ENCODE peak calls at places on chromosomes 13 and 19, in six cellular contexts. One of them, this sample, is unnamed.

GRCh38 chr19:28905996-28906395 is 307.0 kb downstream of the UQCRFS1 start:
- DNase-seq in stomach: no peak
- DNase-seq in uterus: no peak
- DNase-seq in heart left ventricle: no peak
- DNase-seq in K562: no peak
- DNase-seq in suprapubic skin: no peak
- DNase-seq in this sample: no peak

GRCh38 chr13:68190826-68191225 is 960.7 kb upstream of the PCDH9 start:
- DNase-seq in stomach: no peak
- DNase-seq in uterus: no peak
- DNase-seq in heart left ventricle: no peak
- DNase-seq in K562: no peak
- DNase-seq in suprapubic skin: no peak
- DNase-seq in this sample: no peak

GRCh38 chr13:52798770-52799430 is 49.5 kb downstream of the PCDH8 start:
- DNase-seq in stomach: no peak
- DNase-seq in uterus: no peak
- DNase-seq in heart left ventricle: no peak
- DNase-seq in K562: no peak
- DNase-seq in suprapubic skin: no peak
- DNase-seq in this sample: no peak

GRCh38 chr19:9531933-9532332 is 6.5 kb downstream of the ZNF426 start:
- DNase-seq in stomach: no peak
- DNase-seq in uterus: no peak
- DNase-seq in heart left ventricle: no peak
- DNase-seq in K562: no peak
- DNase-seq in suprapubic skin: no peak
- DNase-seq in this sample: no peak

GRCh38 chr13:48496271-48496670 is 36.6 kb downstream of the RCBTB2 start:
- DNase-seq in stomach: no peak
- DNase-seq in uterus: no peak
- DNase-seq in heart left ventricle: no peak
- DNase-seq in K562: no peak
- DNase-seq in suprapubic skin: no peak
- DNase-seq in this sample: no peak

GRCh38 chr13:59447846-59448620 is 715.7 kb downstream of the DIAPH3 start:
- DNase-seq in stomach: no peak
- DNase-seq in uterus: no peak
- DNase-seq in heart left ventricle: no peak
- DNase-seq in K562: no peak
- DNase-seq in suprapubic skin: no peak
- DNase-seq in this sample: no peak

GRCh38 chr19:40284251-40284500 is 969 bp downstream of the AKT2 start:
- DNase-seq in stomach: no peak
- DNase-seq in uterus: no peak
- DNase-seq in heart left ventricle: no peak
- DNase-seq in K562: no peak
- DNase-seq in suprapubic skin: no peak
- DNase-seq in this sample: no peak

GRCh38 chr13:114063545-114064515 is 68.6 kb downstream of the RASA3 start:
- DNase-seq in stomach: peak; percentile 68
- DNase-seq in uterus: peak; percentile 75
- DNase-seq in heart left ventricle: no peak
- DNase-seq in K562: peak; percentile 44
- DNase-seq in suprapubic skin: peak; percentile 88
- DNase-seq in this sample: no peak

GRCh38 chr13:36332986-36333385 is 13.2 kb downstream of the SPART start:
- DNase-seq in stomach: no peak
- DNase-seq in uterus: no peak
- DNase-seq in heart left ventricle: no peak
- DNase-seq in K562: no peak
- DNase-seq in suprapubic skin: no peak
- DNase-seq in this sample: no peak

GRCh38 chr13:101916108-101916757 is 463.8 kb downstream of the ITGBL1 start:
- DNase-seq in stomach: no peak
- DNase-seq in uterus: no peak
- DNase-seq in heart left ventricle: peak; percentile 35
- DNase-seq in K562: peak; percentile 0
- DNase-seq in suprapubic skin: no peak
- DNase-seq in this sample: peak; percentile 47

GRCh38 chr19:6126335-6126974 is 9.0 kb upstream of the ACSBG2 start:
- DNase-seq in stomach: no peak
- DNase-seq in uterus: no peak
- DNase-seq in heart left ventricle: no peak
- DNase-seq in K562: peak; percentile 79
- DNase-seq in suprapubic skin: no peak
- DNase-seq in this sample: no peak

GRCh38 chr13:48726711-48727110 is 73.0 kb downstream of the CYSLTR2 start:
- DNase-seq in stomach: no peak
- DNase-seq in uterus: no peak
- DNase-seq in heart left ventricle: peak; percentile 57
- DNase-seq in K562: no peak
- DNase-seq in suprapubic skin: no peak
- DNase-seq in this sample: no peak

GRCh38 chr13:64130170-64130569 is 2714.5 kb upstream of the PCDH20 start:
- DNase-seq in stomach: no peak
- DNase-seq in uterus: no peak
- DNase-seq in heart left ventricle: no peak
- DNase-seq in K562: no peak
- DNase-seq in suprapubic skin: no peak
- DNase-seq in this sample: no peak

GRCh38 chr13:113567681-113568080 is 16.9 kb upstream of the TFDP1 start:
- DNase-seq in stomach: peak; percentile 2
- DNase-seq in uterus: no peak
- DNase-seq in heart left ventricle: no peak
- DNase-seq in K562: no peak
- DNase-seq in suprapubic skin: no peak
- DNase-seq in this sample: peak; percentile 7

GRCh38 chr13:105798541-105798940 is 736.9 kb downstream of the EFNB2 start:
- DNase-seq in stomach: no peak
- DNase-seq in uterus: no peak
- DNase-seq in heart left ventricle: no peak
- DNase-seq in K562: no peak
- DNase-seq in suprapubic skin: no peak
- DNase-seq in this sample: no peak

GRCh38 chr13:36685912-36686311 is 12.1 kb downstream of the SERTM1 start:
- DNase-seq in stomach: no peak
- DNase-seq in uterus: peak; percentile 27
- DNase-seq in heart left ventricle: no peak
- DNase-seq in K562: no peak
- DNase-seq in suprapubic skin: no peak
- DNase-seq in this sample: no peak

GRCh38 chr19:19591133-19591825 is 27.2 kb downstream of the PBX4 start:
- DNase-seq in stomach: peak; percentile 53
- DNase-seq in uterus: no peak
- DNase-seq in heart left ventricle: no peak
- DNase-seq in K562: no peak
- DNase-seq in suprapubic skin: no peak
- DNase-seq in this sample: no peak

GRCh38 chr19:33400856-33401682 is 27.6 kb downstream of the CEBPG start:
- DNase-seq in stomach: no peak
- DNase-seq in uterus: no peak
- DNase-seq in heart left ventricle: no peak
- DNase-seq in K562: no peak
- DNase-seq in suprapubic skin: no peak
- DNase-seq in this sample: no peak

GRCh38 chr13:106518535-106518934 is 16.9 kb downstream of the EFNB2 start:
- DNase-seq in stomach: no peak
- DNase-seq in uterus: no peak
- DNase-seq in heart left ventricle: no peak
- DNase-seq in K562: no peak
- DNase-seq in suprapubic skin: no peak
- DNase-seq in this sample: no peak

GRCh38 chr19:47670736-47671135 is 42.5 kb upstream of the EHD2 start:
- DNase-seq in stomach: no peak
- DNase-seq in uterus: no peak
- DNase-seq in heart left ventricle: no peak
- DNase-seq in K562: no peak
- DNase-seq in suprapubic skin: no peak
- DNase-seq in this sample: no peak

GRCh38 chr19:54561840-54562239 is 11.8 kb upstream of the LILRA2 start:
- DNase-seq in stomach: no peak
- DNase-seq in uterus: no peak
- DNase-seq in heart left ventricle: no peak
- DNase-seq in K562: peak; percentile 29
- DNase-seq in suprapubic skin: no peak
- DNase-seq in this sample: peak; percentile 24

DNA sequence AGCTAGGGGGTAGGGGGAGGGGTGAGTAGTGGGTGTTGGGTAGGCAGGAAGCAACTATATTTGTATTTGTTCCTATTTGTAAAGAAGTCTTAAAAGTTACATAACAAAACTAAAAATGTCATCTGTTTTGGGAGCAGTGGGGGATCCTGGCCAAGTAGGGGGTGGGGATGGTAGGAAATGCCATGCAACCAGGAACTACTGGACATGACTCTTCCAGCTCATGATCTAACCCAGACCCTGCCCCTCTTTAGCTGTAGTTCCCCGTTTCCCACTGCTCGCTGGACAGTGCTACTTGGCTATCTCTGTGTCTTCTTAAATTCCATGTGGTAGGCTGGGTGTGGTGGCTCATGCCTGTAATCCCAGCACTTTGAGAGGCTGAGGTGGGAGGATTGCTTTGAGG is 3.2 kb downstream of the GTF3A start:
- DNase-seq in stomach: no peak
- DNase-seq in uterus: no peak
- DNase-seq in heart left ventricle: no peak
- DNase-seq in K562: no peak
- DNase-seq in suprapubic skin: no peak
- DNase-seq in this sample: no peak
- H3K4me3 ChIP-seq in stomach: peak overlapping the region; percentile 80
- H3K4me3 ChIP-seq in uterus: no peak overlapping the region
- H3K4me3 ChIP-seq in heart left ventricle: no peak overlapping the region
- H3K4me3 ChIP-seq in K562: peak overlapping the region; percentile 65
- H3K4me3 ChIP-seq in suprapubic skin: peak overlapping the region; percentile 60
- H3K4me3 ChIP-seq in this sample: no peak overlapping the region

GRCh38 chr13:97142452-97142851 is 79.7 kb upstream of the MBNL2 start:
- DNase-seq in stomach: no peak
- DNase-seq in uterus: no peak
- DNase-seq in heart left ventricle: no peak
- DNase-seq in K562: peak; percentile 57
- DNase-seq in suprapubic skin: no peak
- DNase-seq in this sample: peak; percentile 84
- TF ChIP-seq POLR2A in stomach: no peak
- TF ChIP-seq POLR2A in uterus: no peak
- TF ChIP-seq POLR2A in heart left ventricle: no peak
- TF ChIP-seq POLR2A in K562: no peak
- TF ChIP-seq POLR2A in suprapubic skin: no peak
- TF ChIP-seq POLR2A in this sample: no peak

GRCh38 chr19:17951151-17952040 is 15.5 kb upstream of the KCNN1 start:
- DNase-seq in stomach: no peak
- DNase-seq in uterus: no peak
- DNase-seq in heart left ventricle: no peak
- DNase-seq in K562: no peak
- DNase-seq in suprapubic skin: no peak
- DNase-seq in this sample: no peak

GRCh38 chr19:17950310-17951150 is 16.4 kb upstream of the KCNN1 start:
- DNase-seq in stomach: no peak
- DNase-seq in uterus: no peak
- DNase-seq in heart left ventricle: no peak
- DNase-seq in K562: peak; percentile 55
- DNase-seq in suprapubic skin: no peak
- DNase-seq in this sample: no peak

GRCh38 chr19:17948967-17949930 is 16.4 kb downstream of the CCDC124 start:
- DNase-seq in stomach: no peak
- DNase-seq in uterus: no peak
- DNase-seq in heart left ventricle: no peak
- DNase-seq in K562: no peak
- DNase-seq in suprapubic skin: no peak
- DNase-seq in this sample: no peak

GRCh38 chr19:17948474-17948966 is 15.7 kb downstream of the CCDC124 start:
- DNase-seq in stomach: no peak
- DNase-seq in uterus: peak; percentile 62
- DNase-seq in heart left ventricle: no peak
- DNase-seq in K562: no peak
- DNase-seq in suprapubic skin: no peak
- DNase-seq in this sample: no peak

GRCh38 chr19:17949956-17950309 is 17.0 kb upstream of the KCNN1 start:
- DNase-seq in stomach: no peak
- DNase-seq in uterus: no peak
- DNase-seq in heart left ventricle: no peak
- DNase-seq in K562: no peak
- DNase-seq in suprapubic skin: no peak
- DNase-seq in this sample: no peak
- H3K27me3 ChIP-seq in stomach: peaks cover 36% of the 10 kb centered on the region
- H3K27me3 ChIP-seq in uterus: peaks cover 28% of the 10 kb centered on the region
- H3K27me3 ChIP-seq in heart left ventricle: peaks cover 52% of the 10 kb centered on the region
- H3K27me3 ChIP-seq in K562: no peaks in the 10 kb centered on the region
- H3K27me3 ChIP-seq in suprapubic skin: peaks cover 65% of the 10 kb centered on the region
- H3K27me3 ChIP-seq in this sample: no peaks in the 10 kb centered on the region

DNA sequence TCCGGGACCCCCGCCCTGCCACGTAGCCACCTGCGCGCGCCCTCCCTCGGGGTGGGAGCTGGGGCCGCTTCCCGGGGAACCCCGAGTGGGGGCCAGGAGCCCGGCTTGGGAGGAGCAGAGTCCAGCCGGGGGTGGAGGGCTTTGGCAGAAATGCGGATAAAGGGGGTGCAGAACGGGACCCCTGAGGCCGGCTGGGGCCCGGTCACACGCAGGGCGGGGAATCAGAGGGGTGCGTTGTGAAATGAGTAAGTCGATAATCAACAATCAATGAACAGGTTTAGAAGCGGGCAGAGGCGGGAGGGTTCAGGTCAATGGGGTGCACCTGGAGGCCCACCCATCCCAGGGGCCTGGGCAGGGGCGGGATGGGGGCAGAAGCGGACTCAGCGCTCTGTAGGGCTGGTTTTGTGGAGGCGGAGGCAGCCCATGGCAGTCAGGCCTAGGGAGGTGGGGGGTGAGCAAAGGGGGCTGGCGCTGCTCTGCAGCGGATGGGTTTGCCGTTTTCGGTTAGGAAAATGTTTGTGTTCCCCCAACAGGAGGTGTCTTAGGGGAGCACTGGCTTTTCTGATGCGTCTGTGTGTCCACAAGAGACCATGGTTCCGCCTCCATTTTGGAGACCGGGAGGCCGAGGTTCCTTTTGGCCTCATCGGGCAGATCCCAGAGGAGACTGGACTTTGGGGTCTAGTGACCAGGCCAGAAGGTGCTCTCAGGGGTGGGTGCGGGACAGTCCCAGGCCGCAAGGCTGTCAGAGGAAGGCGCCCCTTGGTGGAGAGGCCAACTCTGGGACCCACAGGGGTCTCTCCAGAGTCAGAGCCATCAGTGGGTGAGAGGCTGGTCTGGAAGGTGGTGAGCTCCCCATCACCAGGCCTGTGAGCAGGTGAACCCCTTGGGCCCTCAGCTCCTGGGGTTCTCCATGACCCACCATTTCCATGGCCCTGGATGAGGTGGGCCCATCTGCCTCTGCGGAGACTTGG is 683 bp upstream of the DIRAS1 start:
- DNase-seq in stomach: no peak
- DNase-seq in uterus: no peak
- DNase-seq in heart left ventricle: no peak
- DNase-seq in K562: no peak
- DNase-seq in suprapubic skin: no peak
- DNase-seq in this sample: no peak
- H3K4me3 ChIP-seq in stomach: peak overlapping the region; percentile 54
- H3K4me3 ChIP-seq in uterus: peak overlapping the region; percentile 33
- H3K4me3 ChIP-seq in heart left ventricle: peak overlapping the region; percentile 58
- H3K4me3 ChIP-seq in K562: peak overlapping the region; percentile 46
- H3K4me3 ChIP-seq in suprapubic skin: peak overlapping the region; percentile 55
- H3K4me3 ChIP-seq in this sample: no peak overlapping the region

This sample was measured in testis.